ENCODE peak calls at places on chromosomes 16 and 17, in nine cellular contexts. M is neural progenitor cell, P is brain microvascular endothelial cell, E is pancreas, A is fibroblast of lung, F is endodermal cell, Y is psoas muscle, C is heart right ventricle, H is lower lobe of right lung. Z is an unnamed sample.
A peak's percentile ranks its signal among the peaks of the same experiment; 100 is the strongest.

GRCh38 chr17:43013296-43013695 is 6.7 kb downstream of the IFI35 start:
- DNase-seq in C (no peak), P (no peak), F (no peak), H (no peak), A (no peak), M (no peak), E (no peak), Y (no peak), Z (no peak)

GRCh38 chr17:9021158-9021984 is at the start of gene NTN1:
- DNase-seq in C (peak; percentile 43), E (peak; percentile 85), F (peak; percentile 88), P (no peak), H (peak; percentile 58), M (peak; percentile 83), A (peak; percentile 11), Y (peak; percentile 67), Z (no peak)

GRCh38 chr17:80455328-80455710 is 21.1 kb downstream of the NPTX1 start:
- DNase-seq in E (peak; percentile 77), Y (peak; percentile 82), H (no peak), M (peak; percentile 86), C (no peak), F (peak; percentile 93), P (peak; percentile 38), A (no peak), Z (peak; percentile 63)

GRCh38 chr17:8800656-8801055 is 1.5 kb upstream of the MFSD6L start:
- DNase-seq in A (no peak), H (no peak), M (no peak), E (no peak), P (no peak), F (peak; percentile 34), Y (no peak), C (no peak), Z (no peak)

GRCh38 chr17:27494192-27495091 is 38.2 kb downstream of the KSR1 start:
- DNase-seq in Y (peak; percentile 87), C (peak; percentile 23), A (peak; percentile 74), E (peak; percentile 81), M (peak; percentile 69), P (no peak), H (peak; percentile 86), F (peak; percentile 84), Z (peak; percentile 85)

GRCh38 chr16:64589836-64590235 is 532.0 kb downstream of the CDH11 start:
- DNase-seq in Y (no peak), M (no peak), P (peak; percentile 74), C (no peak), E (no peak), F (no peak), H (no peak), A (peak; percentile 25), Z (no peak)

GRCh38 chr17:14061666-14062560 is 7.4 kb upstream of the COX10 start:
- DNase-seq in F (no peak), M (no peak), Y (peak; percentile 51), E (no peak), P (peak; percentile 65), A (peak; percentile 84), C (no peak), H (no peak), Z (no peak)

GRCh38 chr16:46857261-46857962 is 26.4 kb upstream of the C16orf87 start:
- DNase-seq in P (peak; percentile 48), Y (peak; percentile 62), C (no peak), E (no peak), H (no peak), F (no peak), M (peak; percentile 8), A (peak; percentile 77), Z (no peak)

GRCh38 chr16:25177512-25177830 is 39.3 kb upstream of the AQP8 start:
- DNase-seq in Y (no peak), E (no peak), A (no peak), M (no peak), H (no peak), P (no peak), C (no peak), F (no peak), Z (no peak)

GRCh38 chr17:49210158-49211029 is at the start of the genes ABI3 and GNGT2:
- DNase-seq in H (peak; percentile 59), F (peak; percentile 87), M (no peak), P (peak; percentile 26), A (peak; percentile 37), C (peak; percentile 72), E (no peak), Y (peak; percentile 58), Z (no peak)

GRCh38 chr17:28518578-28518977 is 12.4 kb downstream of the FOXN1 start:
- DNase-seq in F (no peak), H (no peak), P (no peak), M (no peak), Y (no peak), C (no peak), E (no peak), A (no peak), Z (no peak)

GRCh38 chr16:80931985-80932720 is 74.5 kb downstream of the CMC2 start:
- DNase-seq in F (peak; percentile 87), Y (peak; percentile 90), C (peak; percentile 62), A (peak; percentile 50), P (peak; percentile 51), M (peak; percentile 72), E (peak; percentile 76), H (peak; percentile 49), Z (peak; percentile 62)

GRCh38 chr17:74768069-74768762 is 7.9 kb downstream of the NAT9 start:
- DNase-seq in C (peak; percentile 78), Y (peak; percentile 88), H (no peak), E (peak; percentile 85), F (no peak), A (peak; percentile 42), P (no peak), M (no peak), Z (peak; percentile 82)

GRCh38 chr17:41264599-41264998 is 579 bp upstream of the KRTAP9-6 start:
- DNase-seq in E (no peak), P (no peak), A (no peak), M (no peak), C (no peak), H (no peak), Y (no peak), F (no peak), Z (no peak)

GRCh38 chr16:71540-72341 is 690 bp downstream of the RHBDF1 start:
- DNase-seq in P (peak; percentile 54), C (peak; percentile 81), F (peak; percentile 95), A (peak; percentile 74), E (peak; percentile 74), M (peak; percentile 79), H (peak; percentile 77), Y (peak; percentile 80), Z (peak; percentile 90)

GRCh38 chr16:75106351-75107274 is 10.0 kb downstream of the LDHD start:
- DNase-seq in E (no peak), F (no peak), P (no peak), M (no peak), C (no peak), Y (no peak), A (no peak), H (no peak), Z (no peak)

DNA sequence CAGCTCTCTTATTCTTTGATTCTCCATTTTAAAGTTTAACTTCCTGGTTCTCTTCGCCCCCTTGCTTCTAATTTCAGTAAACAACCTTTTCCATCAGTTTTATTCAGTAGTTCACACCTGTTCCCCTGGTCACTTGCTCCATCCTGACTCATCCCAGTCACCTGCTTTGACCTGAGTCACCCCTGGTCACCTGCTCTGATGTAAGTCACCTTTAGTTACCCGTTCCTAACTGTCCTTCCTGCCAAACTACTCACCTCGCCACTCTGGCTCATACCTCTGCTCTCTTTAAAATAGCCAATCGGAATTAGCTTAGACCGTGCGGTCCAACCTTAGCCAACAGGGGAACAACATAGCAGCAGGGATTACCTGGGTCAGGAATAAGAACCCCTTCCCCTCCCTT is 4.7 kb upstream of the NLRC5 start:
- DNase-seq in Y (no peak), M (no peak), A (no peak), P (no peak), F (no peak), E (no peak), H (no peak), C (no peak), Z (no peak)
- H3K27ac ChIP-seq in Y (no peak overlapping the region), M (no peak overlapping the region), A (no peak overlapping the region), P (no peak overlapping the region), F (no peak overlapping the region), E (no peak overlapping the region), H (no peak overlapping the region), C (no peak overlapping the region), Z (no peak overlapping the region)

GRCh38 chr17:6558932-6559752 is 2.8 kb upstream of the PITPNM3 start:
- DNase-seq in F (no peak), M (no peak), P (no peak), C (no peak), H (peak; percentile 35), A (peak; percentile 12), E (peak; percentile 31), Y (no peak), Z (no peak)

GRCh38 chr17:6559753-6560215 is 3.4 kb upstream of the PITPNM3 start:
- DNase-seq in P (no peak), H (peak; percentile 17), M (no peak), E (peak; percentile 37), F (no peak), A (no peak), C (no peak), Y (no peak), Z (no peak)

GRCh38 chr17:6557040-6557438 is 684 bp upstream of the PITPNM3 start:
- DNase-seq in M (no peak), Y (no peak), H (no peak), E (no peak), F (no peak), A (no peak), C (no peak), P (no peak), Z (no peak)

GRCh38 chr17:6556121-6557039 is at the start of gene PITPNM3:
- DNase-seq in H (peak; percentile 63), A (no peak), M (peak; percentile 72), Y (no peak), C (no peak), F (peak; percentile 80), E (peak; percentile 72), P (no peak), Z (no peak)

GRCh38 chr17:6558276-6558675 is 1.9 kb upstream of the PITPNM3 start:
- DNase-seq in E (no peak), Y (no peak), P (no peak), F (no peak), C (no peak), M (no peak), H (no peak), A (no peak), Z (no peak)
- H3K27ac ChIP-seq in E (no peak overlapping the region), Y (no peak overlapping the region), P (no peak overlapping the region), F (no peak overlapping the region), C (no peak overlapping the region), M (no peak overlapping the region), H (no peak overlapping the region), A (no peak overlapping the region), Z (no peak overlapping the region)

DNA sequence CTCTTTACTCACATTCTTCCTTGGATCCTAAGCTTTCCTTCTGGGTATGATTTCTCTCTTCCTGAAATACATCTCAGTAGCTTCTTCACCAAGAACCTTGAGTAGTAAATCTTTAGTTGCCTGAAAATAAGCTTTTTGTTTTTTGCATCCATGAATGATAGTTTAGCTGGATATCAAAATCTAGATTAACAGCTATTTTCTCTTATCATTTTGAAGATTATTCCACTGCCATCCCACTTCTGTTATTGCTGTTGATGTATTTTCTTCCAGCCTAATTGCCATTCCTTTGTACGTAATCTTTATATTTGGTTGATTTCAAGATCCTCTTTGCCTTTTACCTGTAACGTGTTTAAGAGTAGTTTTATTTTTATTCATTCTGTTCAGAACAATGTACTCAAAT is 7.6 kb upstream of the FBXO39 start:
- DNase-seq in P (no peak), Y (no peak), H (no peak), C (no peak), A (no peak), E (no peak), M (no peak), F (no peak), Z (no peak)
- H3K27ac ChIP-seq in P (no peak overlapping the region), Y (no peak overlapping the region), H (no peak overlapping the region), C (no peak overlapping the region), A (no peak overlapping the region), E (no peak overlapping the region), M (no peak overlapping the region), F (no peak overlapping the region), Z (no peak overlapping the region)

GRCh38 chr17:61128671-61129115 is 270.9 kb upstream of the TBX2 start:
- DNase-seq in C (no peak), F (no peak), M (no peak), A (peak; percentile 85), P (peak; percentile 28), H (no peak), E (no peak), Y (no peak), Z (no peak)
- H3K27ac ChIP-seq in C (no peak overlapping the region), F (no peak overlapping the region), M (no peak overlapping the region), A (peak overlapping the region; percentile 88), P (peak overlapping the region; percentile 42), H (peak overlapping the region; percentile 63), E (no peak overlapping the region), Y (peak overlapping the region; percentile 32), Z (peak overlapping the region; percentile 33)

Z was measured in breast epithelium.